ENCODE peak calls at places on chromosomes 5 and 9, in four cellular contexts. B is fibroblast of lung, X is neural progenitor cell, V is heart right ventricle. H is an unnamed sample.

GRCh38 chr5:13658761-13659160 is 285.7 kb downstream of the DNAH5 start:
- DNase-seq in B (no peak), X (no peak), V (no peak), H (no peak)

GRCh38 chr9:128163027-128163515 is 3.0 kb downstream of the BBLN start:
- DNase-seq in X (no peak), V (no peak), B (no peak), H (no peak)

GRCh38 chr5:109413463-109413862 is 3.7 kb upstream of the PJA2 start:
- DNase-seq in X (peak; percentile 58), B (peak; percentile 81), V (peak; percentile 16), H (no peak)

GRCh38 chr9:85269811-85270210 is 471.9 kb downstream of the AGTPBP1 start:
- DNase-seq in B (no peak), V (no peak), X (no peak), H (no peak)

GRCh38 chr9:86945868-86946711 is 1.2 kb downstream of the GAS1 start:
- DNase-seq in B (peak; percentile 79), V (peak; percentile 52), X (peak; percentile 85), H (no peak)

GRCh38 chr5:52069997-52070396 is 686.7 kb downstream of the ISL1 start:
- DNase-seq in V (no peak), B (no peak), X (no peak), H (no peak)

GRCh38 chr9:116101516-116101915 is 52.1 kb upstream of the PAPPA start:
- DNase-seq in X (no peak), B (peak; percentile 91), V (no peak), H (peak; percentile 66)

GRCh38 chr5:179749857-179750508 is 17.4 kb downstream of the MAML1 start:
- DNase-seq in B (no peak), X (no peak), V (no peak), H (no peak)

GRCh38 chr5:127958421-127959011 is 125.0 kb upstream of the SLC12A2 start:
- DNase-seq in X (no peak), V (no peak), B (no peak), H (no peak)

GRCh38 chr5:75037106-75037505 is 15.3 kb downstream of the GCNT4 start:
- DNase-seq in B (peak; percentile 20), X (no peak), V (no peak), H (peak; percentile 67)

GRCh38 chr9:81874926-81875325 is 53.3 kb upstream of the SPATA31D4 start:
- DNase-seq in X (no peak), B (peak; percentile 87), V (peak; percentile 40), H (peak; percentile 60)

GRCh38 chr9:94139672-94140417 is 55.6 kb downstream of the PTPDC1 start:
- DNase-seq in B (peak; percentile 98), V (peak; percentile 90), X (no peak), H (peak; percentile 95)

GRCh38 chr5:168359820-168360460 is 68.5 kb downstream of the WWC1 start:
- DNase-seq in V (no peak), X (no peak), B (no peak), H (no peak)

GRCh38 chr9:69671291-69671903 is 774 bp downstream of the APBA1 start:
- DNase-seq in B (no peak), V (peak; percentile 9), X (no peak), H (no peak)

GRCh38 chr5:172802585-172803176 is 31.4 kb upstream of the ERGIC1 start:
- DNase-seq in B (peak; percentile 75), X (no peak), V (no peak), H (no peak)

GRCh38 chr5:2748841-2749513 is 2.5 kb downstream of the IRX2 start:
- DNase-seq in B (no peak), X (no peak), V (no peak), H (no peak)

GRCh38 chr9:36862206-36863145 is 171.6 kb downstream of the PAX5 start:
- DNase-seq in X (peak; percentile 42), V (no peak), B (peak; percentile 36), H (no peak)

GRCh38 chr9:5553211-5553610 is 42.9 kb downstream of the PDCD1LG2 start:
- DNase-seq in B (peak; percentile 65), V (no peak), X (no peak), H (peak; percentile 26)

GRCh38 chr5:148697177-148697820 is 43.0 kb upstream of the HTR4 start:
- DNase-seq in V (no peak), X (no peak), B (peak; percentile 72), H (peak; percentile 7)

GRCh38 chr5:151026674-151027073 is 6.3 kb downstream of the GPX3 start:
- DNase-seq in B (no peak), X (no peak), V (no peak), H (no peak)

GRCh38 chr5:57779383-57780223 is 297.0 kb upstream of the ACTBL2 start:
- DNase-seq in V (peak; percentile 56), X (peak; percentile 69), B (peak; percentile 85), H (no peak)

GRCh38 chr5:128304791-128305190 is 221.2 kb downstream of the SLC12A2 start:
- DNase-seq in X (no peak), V (no peak), B (no peak), H (no peak)

GRCh38 chr5:138948391-138949222 is 73.5 kb upstream of the LRRTM2 start:
- DNase-seq in X (peak; percentile 34), V (no peak), B (peak; percentile 24), H (no peak)

GRCh38 chr5:179505636-179506261 is 44.6 kb upstream of the RUFY1 start:
- DNase-seq in V (no peak), X (no peak), B (no peak), H (no peak)

GRCh38 chr5:44266882-44267577 is 122.2 kb downstream of the FGF10 start:
- DNase-seq in B (no peak), X (no peak), V (no peak), H (no peak)

GRCh38 chr9:92275541-92275940 is 18.0 kb downstream of the IARS1 start:
- DNase-seq in V (no peak), X (no peak), B (no peak), H (no peak)

GRCh38 chr5:117454716-117455212 is 880.1 kb upstream of the SEMA6A start:
- DNase-seq in X (peak; percentile 26), B (peak; percentile 15), V (peak; percentile 14), H (no peak)

GRCh38 chr5:121681200-121681855 is 170.4 kb upstream of the FTMT start:
- DNase-seq in X (no peak), B (no peak), V (no peak), H (no peak)

GRCh38 chr9:87518702-87519335 is 21.2 kb downstream of the DAPK1 start:
- DNase-seq in V (peak; percentile 34), B (peak; percentile 75), X (no peak), H (no peak)

GRCh38 chr9:6243746-6244145 is 28.1 kb downstream of the IL33 start:
- DNase-seq in X (no peak), V (no peak), B (no peak), H (no peak)

GRCh38 chr9:121095057-121095456 is 20.3 kb downstream of the CNTRL start:
- DNase-seq in B (no peak), X (no peak), V (no peak), H (no peak)

DNA sequence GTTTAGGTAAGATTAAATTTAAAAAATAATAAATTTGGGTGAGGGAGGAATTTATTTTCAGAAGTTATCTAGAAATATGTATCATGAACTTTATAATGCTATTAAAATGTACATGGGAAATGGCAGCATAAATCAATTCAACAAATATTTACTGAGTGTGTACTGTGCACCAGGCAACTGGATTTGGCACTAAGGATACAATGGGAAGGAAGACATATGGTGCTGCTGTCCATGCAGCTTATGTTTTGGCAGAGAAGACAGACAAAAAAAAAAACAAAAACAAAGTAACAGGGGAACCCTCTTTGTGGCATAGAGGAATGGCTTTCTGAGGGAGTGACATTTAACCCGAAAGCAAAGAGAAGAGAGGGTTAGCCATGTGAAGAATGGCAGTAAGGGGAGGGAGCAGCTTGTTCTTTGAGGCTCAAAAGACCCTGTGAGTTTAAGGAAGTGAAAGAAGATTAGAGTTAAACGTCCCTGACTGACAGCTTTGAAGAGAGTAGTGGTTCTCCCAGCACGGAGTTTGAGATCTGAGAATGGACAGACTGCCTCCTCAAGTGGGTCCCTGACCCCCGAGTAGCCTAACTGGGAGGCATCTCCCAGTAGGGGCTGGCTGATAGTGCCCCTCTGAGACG is 23.9 kb downstream of the CNTRL start:
- DNase-seq in V (no peak), X (no peak), B (no peak), H (no peak)
- H3K36me3 ChIP-seq in V (peaks cover 25% of the 10 kb centered on the region), X (peaks cover 12% of the 10 kb centered on the region), B (no peaks in the 10 kb centered on the region), H (no peaks in the 10 kb centered on the region)

GRCh38 chr9:123550797-123551196 is 194.8 kb downstream of the CRB2 start:
- DNase-seq in X (peak; percentile 91), V (no peak), B (no peak), H (no peak)

GRCh38 chr9:123551636-123552203 is 195.7 kb downstream of the CRB2 start:
- DNase-seq in B (no peak), V (no peak), X (no peak), H (no peak)

GRCh38 chr9:123550012-123550411 is 194.0 kb downstream of the CRB2 start:
- DNase-seq in X (peak; percentile 61), B (no peak), V (no peak), H (no peak)

GRCh38 chr9:123552530-123552929 is 196.5 kb downstream of the CRB2 start:
- DNase-seq in X (no peak), B (no peak), V (no peak), H (no peak)

DNA sequence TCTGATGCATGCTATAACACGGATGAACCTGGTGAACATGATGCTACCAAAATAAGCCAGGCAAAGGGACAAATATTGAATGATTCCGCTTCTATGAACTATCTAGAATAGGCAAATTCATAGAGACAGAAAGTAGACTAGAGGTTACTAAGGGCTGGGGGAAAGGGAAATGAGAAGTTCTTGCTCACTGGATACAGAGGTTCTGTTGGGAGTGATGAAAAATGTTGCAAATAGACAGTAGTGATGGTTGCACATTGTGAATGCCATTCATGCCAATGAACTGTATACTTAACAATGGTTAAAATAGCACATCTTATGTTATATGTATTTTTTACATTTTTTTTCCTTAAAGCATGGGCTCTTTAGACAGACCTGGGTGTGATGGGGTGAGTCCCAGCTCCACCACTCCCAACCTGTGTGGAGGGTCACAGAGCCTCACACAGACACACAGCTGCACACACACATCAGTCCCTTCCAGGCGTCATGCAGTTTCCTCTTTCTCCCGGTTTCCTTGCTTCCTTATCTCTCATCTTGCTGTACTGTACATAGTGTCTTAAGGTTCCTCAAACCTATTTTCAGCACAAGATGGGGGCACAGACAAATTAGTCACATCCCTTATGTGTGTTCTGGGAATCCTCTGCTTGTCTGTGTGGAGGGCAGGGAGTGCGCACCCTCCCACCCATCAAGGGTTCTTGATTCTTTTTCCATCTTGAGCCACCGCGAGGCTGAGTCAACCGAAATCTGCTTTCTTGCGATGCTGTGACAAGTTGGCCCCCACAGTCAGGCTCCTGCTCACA is 192.9 kb downstream of the CRB2 start:
- DNase-seq in X (no peak), V (no peak), B (no peak), H (no peak)
- TF ChIP-seq CTCF in X (no peak), V (no peak), B (no peak), H (no peak)

DNA sequence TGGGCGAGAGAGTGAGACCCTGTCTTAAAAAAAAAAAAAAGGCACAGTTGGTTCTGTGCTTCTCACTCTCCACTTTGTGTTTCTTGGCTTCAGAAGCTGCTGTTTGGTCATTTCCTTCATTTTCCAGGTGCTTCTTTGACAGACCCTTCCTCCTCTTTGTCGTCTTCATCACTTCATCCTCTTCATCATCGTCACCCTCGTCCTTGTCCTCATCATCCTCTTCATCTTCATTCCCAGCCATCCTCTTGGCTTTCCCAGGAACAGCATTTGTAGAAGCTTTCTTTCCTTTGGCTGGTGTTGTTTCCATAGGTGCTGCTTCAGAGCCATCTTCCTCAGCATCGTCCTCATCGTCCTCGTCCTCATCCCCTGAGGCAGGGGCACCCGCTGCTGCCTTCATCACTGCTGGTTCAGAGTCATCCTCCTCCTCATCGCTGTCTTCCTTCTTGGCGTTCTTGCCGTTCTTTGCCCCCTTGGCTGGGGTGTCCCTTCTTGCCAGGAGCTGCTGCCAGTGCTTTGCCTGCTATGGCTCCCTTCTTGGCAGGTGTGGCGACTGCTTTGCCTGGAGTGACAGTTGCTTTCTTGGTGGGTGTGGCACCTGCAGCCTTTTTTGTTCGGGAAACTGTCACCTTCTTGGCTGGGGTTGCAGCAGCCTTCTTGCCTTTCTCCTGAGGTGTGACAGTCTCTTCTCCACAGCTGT is 7.1 kb downstream of the RABL6 start:
- DNase-seq in V (no peak), B (no peak), X (no peak), H (no peak)
- H3K36me3 ChIP-seq in V (peaks cover 38% of the 10 kb centered on the region), B (peaks cover 6% of the 10 kb centered on the region), X (peaks cover 3% of the 10 kb centered on the region), H (peaks cover 14% of the 10 kb centered on the region)

GRCh38 chr9:131546336-131547084 is 1.2 kb downstream of the PRRT1B start:
- DNase-seq in B (no peak), V (no peak), X (no peak), H (no peak)
- TF ChIP-seq CTCF in B (peak; percentile 18), V (no peak), X (no peak), H (peak; percentile 32)

H was measured in BJ.